ENCODE peak calls at places on chromosomes 4 and X, in nine cellular contexts. K is AG09309, F is AG04449, S is osteocyte, G is AG20443, Z is skeletal muscle cell, P is H4, O is epithelial cell of proximal tubule, E is NCI-H1417. R is an unnamed sample.

GRCh38 chr4:73053974-73054480 is 15.5 kb downstream of the COX18 start:
- DNase-seq in K (no peak), F (no peak), S (no peak), G (no peak), Z (peak), P (no peak), O (no peak), E (no peak), R (no peak)

GRCh38 chr4:125338814-125339213 is 24.1 kb downstream of the FAT4 start:
- DNase-seq in K (no peak), F (no peak), S (no peak), G (no peak), Z (no peak), P (no peak), O (no peak), E (no peak), R (no peak)

GRCh38 chr4:60746172-60746571 is 454.0 kb upstream of the ADGRL3 start:
- DNase-seq in K (no peak), F (no peak), S (no peak), G (no peak), Z (no peak), P (no peak), O (no peak), E (no peak), R (no peak)

GRCh38 chrX:41922694-41923171 is 621 bp downstream of the CASK start:
- DNase-seq in K (no peak), F (no peak), S (no peak), G (no peak), Z (no peak), P (no peak), O (no peak), E (no peak), R (no peak)

GRCh38 chrX:72621163-72621562 is 48.5 kb upstream of the HDAC8 start:
- DNase-seq in K (no peak), F (no peak), S (no peak), G (no peak), Z (no peak), P (no peak), O (no peak), E (no peak), R (no peak)

GRCh38 chrX:53678667-53679066 is 7.9 kb downstream of the HUWE1 start:
- DNase-seq in K (no peak), F (no peak), S (no peak), G (no peak), Z (no peak), P (peak), O (no peak), E (no peak), R (no peak)

GRCh38 chrX:17768997-17769396 is 31.7 kb downstream of the SCML1 start:
- DNase-seq in K (no peak), F (no peak), S (no peak), G (no peak), Z (no peak), P (no peak), O (no peak), E (no peak), R (no peak)

GRCh38 chr4:186948361-186949291 is 225.0 kb upstream of the FAT1 start:
- DNase-seq in K (no peak), F (no peak), S (no peak), G (peak), Z (no peak), P (peak), O (no peak), E (no peak), R (no peak)

GRCh38 chrX:153723351-153724251 is 586 bp downstream of the BCAP31 start:
- DNase-seq in K (no peak), F (no peak), S (no peak), G (peak), Z (no peak), P (peak), O (no peak), E (peak), R (no peak)

GRCh38 chr4:114600066-114600552 is 1.5 kb downstream of the UGT8 start:
- DNase-seq in K (no peak), F (no peak), S (no peak), G (no peak), Z (no peak), P (no peak), O (no peak), E (no peak), R (no peak)

GRCh38 chr4:153521995-153522799 is 56.0 kb downstream of the TMEM131L start:
- DNase-seq in K (no peak), F (no peak), S (no peak), G (no peak), Z (no peak), P (no peak), O (no peak), E (no peak), R (no peak)

GRCh38 chrX:42219231-42219630 is 295.9 kb upstream of the CASK start:
- DNase-seq in K (no peak), F (no peak), S (no peak), G (peak), Z (no peak), P (peak), O (no peak), E (no peak), R (no peak)

GRCh38 chrX:67543818-67544217 is at the start of gene AR:
- DNase-seq in K (no peak), F (no peak), S (peak), G (peak), Z (peak), P (peak), O (no peak), E (no peak), R (peak)

GRCh38 chr4:126991965-126992364 is 640.8 kb upstream of the INTU start:
- DNase-seq in K (peak), F (no peak), S (no peak), G (no peak), Z (no peak), P (peak), O (no peak), E (no peak), R (no peak)

GRCh38 chr4:86818845-86819244 is 30.3 kb downstream of the SLC10A6 start:
- DNase-seq in K (no peak), F (no peak), S (no peak), G (no peak), Z (no peak), P (no peak), O (no peak), E (no peak), R (no peak)

GRCh38 chrX:68929332-68930150 is 100.7 kb downstream of the EFNB1 start:
- DNase-seq in K (no peak), F (no peak), S (no peak), G (peak), Z (peak), P (peak), O (no peak), E (no peak), R (no peak)

GRCh38 chrX:53666171-53666570 is 20.3 kb downstream of the HUWE1 start:
- DNase-seq in K (no peak), F (no peak), S (no peak), G (no peak), Z (no peak), P (no peak), O (no peak), E (no peak), R (no peak)

GRCh38 chrX:154325541-154325940 is 29.9 kb downstream of the TKTL1 start:
- DNase-seq in K (no peak), F (no peak), S (no peak), G (no peak), Z (no peak), P (peak), O (no peak), E (peak), R (no peak)

GRCh38 chrX:72280210-72280882 is 3.3 kb upstream of the RPS4X start:
- DNase-seq in K (no peak), F (no peak), S (peak), G (peak), Z (peak), P (no peak), O (no peak), E (no peak), R (no peak)

GRCh38 chr4:152634110-152634760 is 45.6 kb downstream of the TMEM154 start:
- DNase-seq in K (peak), F (no peak), S (no peak), G (no peak), Z (peak), P (no peak), O (no peak), E (no peak), R (no peak)

R was measured in mesenteric fat pad.